ENCODE peak calls at places on chromosomes 12 and 14, in five cellular contexts. M, L, I, F and J are unnamed samples.
A peak's percentile ranks its signal among the peaks of the same experiment; 100 is the strongest.

GRCh38 chr12:7695159-7695930 is at the start of gene GDF3:
- DNase-seq in F (no peak), I (no peak), L (no peak), M (no peak), J (no peak)

GRCh38 chr14:103679351-103679750 is 35.9 kb downstream of the XRCC3 start:
- DNase-seq in M (no peak), F (no peak), L (peak; percentile 29), I (peak; percentile 79), J (no peak)

GRCh38 chr14:89436274-89436656 is 19.2 kb upstream of the FOXN3 start:
- DNase-seq in L (no peak), F (no peak), I (no peak), M (no peak), J (no peak)

GRCh38 chr14:61334197-61334701 is 12.9 kb downstream of the PRKCH start:
- DNase-seq in L (no peak), F (no peak), I (no peak), M (no peak), J (no peak)

GRCh38 chr14:94665121-94665520 is 52.9 kb downstream of the SERPINA3 start:
- DNase-seq in L (no peak), I (no peak), M (no peak), F (peak; percentile 41), J (no peak)

GRCh38 chr12:109868182-109869051 is 11.9 kb downstream of the GLTP start:
- DNase-seq in M (no peak), L (no peak), F (no peak), I (no peak), J (no peak)

GRCh38 chr12:52496590-52497071 is 3.6 kb upstream of the KRT6A start:
- DNase-seq in F (no peak), I (no peak), L (no peak), M (peak; percentile 44), J (no peak)

GRCh38 chr14:103879570-103880333 is 32.4 kb upstream of the PPP1R13B start:
- DNase-seq in I (peak; percentile 92), L (no peak), M (peak; percentile 41), F (no peak), J (no peak)

GRCh38 chr12:9910716-9911421 is 21.3 kb downstream of the CLEC2A start:
- DNase-seq in M (no peak), L (no peak), I (no peak), F (no peak), J (no peak)

GRCh38 chr14:82366803-82367202 is 833.1 kb upstream of the SEL1L start:
- DNase-seq in L (no peak), F (no peak), M (no peak), I (no peak), J (no peak)

GRCh38 chr12:121089031-121089812 is 43.5 kb upstream of the P2RX7 start:
- DNase-seq in I (no peak), M (no peak), F (no peak), L (no peak), J (no peak)

GRCh38 chr14:80987235-80988032 is 32.0 kb downstream of the TSHR start:
- DNase-seq in M (peak; percentile 55), I (no peak), L (peak; percentile 74), F (peak; percentile 47), J (peak; percentile 28)

GRCh38 chr14:78341827-78342389 is 171.7 kb downstream of the NRXN3 start:
- DNase-seq in F (no peak), L (no peak), M (no peak), I (no peak), J (no peak)

GRCh38 chr14:92647499-92648279 is 100.7 kb downstream of the LGMN start:
- DNase-seq in L (no peak), M (no peak), I (no peak), F (no peak), J (no peak)

GRCh38 chr12:5713599-5714001 is 231.5 kb downstream of the ANO2 start:
- DNase-seq in I (no peak), F (no peak), M (no peak), L (no peak), J (no peak)

GRCh38 chr12:85963322-85963721 is 89.2 kb downstream of the NTS start:
- DNase-seq in F (no peak), I (no peak), L (no peak), M (no peak), J (no peak)

GRCh38 chr12:80936642-80937390 is 918 bp downstream of the LIN7A start:
- DNase-seq in M (peak; percentile 44), F (no peak), L (no peak), I (peak; percentile 77), J (no peak)

GRCh38 chr12:115191342-115191741 is 507.4 kb upstream of the TBX3 start:
- DNase-seq in M (no peak), L (no peak), I (no peak), F (no peak), J (no peak)

GRCh38 chr14:20631821-20632389 is 9.6 kb downstream of the OR6S1 start:
- DNase-seq in L (no peak), M (peak; percentile 67), I (peak; percentile 76), F (no peak), J (no peak)

GRCh38 chr14:88667555-88668273 is 104.9 kb downstream of the ZC3H14 start:
- DNase-seq in F (peak; percentile 64), L (peak; percentile 56), M (no peak), I (peak; percentile 51), J (no peak)

GRCh38 chr12:53180931-53181645 is 363 bp upstream of the CSAD start:
- DNase-seq in M (peak; percentile 78), F (no peak), I (peak; percentile 91), L (no peak), J (no peak)

GRCh38 chr14:92258934-92259333 is 64.0 kb upstream of the SLC24A4 start:
- DNase-seq in M (no peak), F (no peak), L (no peak), I (no peak), J (no peak)

GRCh38 chr12:89544730-89545184 is 18.9 kb upstream of the POC1B start:
- DNase-seq in I (peak; percentile 63), F (no peak), M (no peak), L (no peak), J (no peak)

GRCh38 chr12:65948320-65949008 is 124.2 kb downstream of the HMGA2 start:
- DNase-seq in L (no peak), I (peak; percentile 64), M (peak; percentile 72), F (peak; percentile 84), J (no peak)

GRCh38 chr14:90587918-90588317 is 191.1 kb downstream of the CALM1 start:
- DNase-seq in M (no peak), L (no peak), I (peak; percentile 55), F (no peak), J (no peak)

GRCh38 chr14:55094630-55095157 is 34.4 kb upstream of the LGALS3 start:
- DNase-seq in L (no peak), M (no peak), F (peak; percentile 23), I (no peak), J (no peak)

GRCh38 chr14:71521736-71522135 is 410.5 kb upstream of the RGS6 start:
- DNase-seq in I (no peak), L (no peak), F (no peak), M (no peak), J (no peak)

GRCh38 chr12:31234053-31234835 is 91.7 kb downstream of the SINHCAF start:
- DNase-seq in M (no peak), L (no peak), F (no peak), I (no peak), J (no peak)

GRCh38 chr12:122437656-122438121 is 15.2 kb upstream of the CLIP1 start:
- DNase-seq in L (no peak), F (no peak), M (peak; percentile 59), I (peak; percentile 65), J (no peak)

GRCh38 chr12:76360316-76360715 is 12.1 kb upstream of the BBS10 start:
- DNase-seq in L (no peak), M (no peak), F (no peak), I (no peak), J (no peak)

GRCh38 chr12:124811633-124812032 is 52.0 kb downstream of the SCARB1 start:
- DNase-seq in L (no peak), M (no peak), F (no peak), I (no peak), J (no peak)
- H3K27ac ChIP-seq in L (no peak overlapping the region), M (no peak overlapping the region), F (no peak overlapping the region), I (no peak overlapping the region), J (no peak overlapping the region)

GRCh38 chr12:2495452-2496112 is 299.2 kb upstream of the FKBP4 start:
- DNase-seq in F (no peak), L (no peak), I (no peak), M (no peak), J (no peak)
- H3K27ac ChIP-seq in F (no peak overlapping the region), L (no peak overlapping the region), I (peak overlapping the region; percentile 52), M (peak overlapping the region; percentile 58), J (no peak overlapping the region)

GRCh38 chr12:100151769-100152168 is 9.1 kb upstream of the BLTP3B start:
- DNase-seq in M (no peak), F (no peak), I (no peak), L (no peak), J (no peak)
- H3K27ac ChIP-seq in M (no peak overlapping the region), F (no peak overlapping the region), I (no peak overlapping the region), L (no peak overlapping the region), J (no peak overlapping the region)

GRCh38 chr14:75310295-75311059 is 31.8 kb downstream of the FOS start:
- DNase-seq in F (peak; percentile 63), M (peak; percentile 91), I (peak; percentile 87), L (no peak), J (no peak)
- H3K27ac ChIP-seq in F (peak overlapping the region; percentile 52), M (peak overlapping the region; percentile 88), I (peak overlapping the region; percentile 79), L (no peak overlapping the region), J (no peak overlapping the region)

GRCh38 chr12:50147281-50147680 is 19.9 kb downstream of the CERS5 start:
- DNase-seq in F (no peak), M (no peak), I (no peak), L (no peak), J (no peak)
- H3K27ac ChIP-seq in F (no peak overlapping the region), M (no peak overlapping the region), I (no peak overlapping the region), L (no peak overlapping the region), J (no peak overlapping the region)

DNA sequence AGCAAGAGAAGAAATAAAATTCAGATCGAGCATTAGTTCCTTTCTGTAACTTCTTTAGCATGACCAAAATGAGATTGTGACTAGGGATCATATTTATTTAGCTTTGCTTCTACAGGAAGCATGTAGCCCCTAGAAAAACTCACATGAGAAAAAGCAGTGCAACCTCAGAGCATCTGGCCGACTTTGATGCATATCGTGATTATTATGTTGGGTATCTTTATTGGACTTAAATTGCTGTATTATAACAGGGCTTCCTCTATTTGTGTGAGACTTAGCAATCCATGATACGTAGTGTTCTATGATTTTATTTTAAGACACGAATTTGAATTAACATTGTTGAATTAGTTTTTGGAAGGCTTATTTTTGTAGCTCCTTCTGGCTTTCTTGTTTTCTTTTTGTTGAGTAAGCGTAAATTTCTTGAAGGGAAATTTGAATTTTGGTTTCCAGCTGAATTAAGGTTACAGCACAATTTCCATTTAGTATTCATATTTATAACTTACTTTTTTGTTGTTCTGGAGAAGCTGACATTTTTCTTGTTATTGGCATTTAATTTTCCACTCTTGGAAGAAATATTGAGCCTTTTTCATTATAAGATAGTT is 33.9 kb downstream of the WASHC4 start:
- DNase-seq in I (no peak), F (no peak), L (no peak), M (no peak), J (no peak)
- H3K27ac ChIP-seq in I (no peak overlapping the region), F (no peak overlapping the region), L (no peak overlapping the region), M (no peak overlapping the region), J (no peak overlapping the region)